ENCODE peak calls at places on chromosomes 11 and 22, in four cellular contexts. C is HFF-Myc, D is fibroblast of lung, T is psoas muscle. X is an unnamed sample.

GRCh38 chr22:22748297-22748743 is 103.9 kb downstream of the GGTLC2 start:
- DNase-seq in C (no peak), D (peak), T (peak), X (peak)

GRCh38 chr11:30316237-30316636 is 6.7 kb upstream of the ARL14EP start:
- DNase-seq in C (no peak), D (no peak), T (no peak), X (no peak)

GRCh38 chr11:68340003-68340767 is 27.8 kb downstream of the LRP5 start:
- DNase-seq in C (no peak), D (no peak), T (no peak), X (no peak)

GRCh38 chr22:44726439-44726838 is 24.4 kb downstream of the PRR5 start:
- DNase-seq in C (no peak), D (no peak), T (no peak), X (no peak)

GRCh38 chr11:67504023-67504949 is 877 bp downstream of the PITPNM1 start:
- DNase-seq in C (no peak), D (peak), T (no peak), X (peak)

GRCh38 chr11:73383249-73384126 is 7.3 kb downstream of the RELT start:
- DNase-seq in C (no peak), D (peak), T (no peak), X (no peak)

GRCh38 chr11:43685483-43685882 is 4.9 kb downstream of the HSD17B12 start:
- DNase-seq in C (no peak), D (peak), T (no peak), X (peak)

GRCh38 chr11:120432056-120433018 is 79.2 kb upstream of the GRIK4 start:
- DNase-seq in C (peak), D (peak), T (no peak), X (peak)

GRCh38 chr11:33687733-33688479 is 12.7 kb downstream of the C11orf91 start:
- DNase-seq in C (peak), D (peak), T (no peak), X (peak)

GRCh38 chr22:24583221-24583971 is 9.5 kb downstream of the LRRC75B start:
- DNase-seq in C (no peak), D (peak), T (no peak), X (peak)

GRCh38 chr11:16912607-16913006 is 101.6 kb downstream of the PLEKHA7 start:
- DNase-seq in C (no peak), D (no peak), T (no peak), X (no peak)

GRCh38 chr22:49411236-49411635 is 416.4 kb downstream of the BRD1 start:
- DNase-seq in C (no peak), D (no peak), T (no peak), X (no peak)

GRCh38 chr22:48845356-48845936 is 982.2 kb downstream of the BRD1 start:
- DNase-seq in C (no peak), D (no peak), T (no peak), X (no peak)

GRCh38 chr11:66419825-66420224 is 1.0 kb upstream of the NPAS4 start:
- DNase-seq in C (no peak), D (no peak), T (no peak), X (no peak)

GRCh38 chr11:27329867-27330632 is 33.0 kb downstream of the CCDC34 start:
- DNase-seq in C (no peak), D (no peak), T (no peak), X (peak)

GRCh38 chr11:110679323-110679980 is 32.8 kb downstream of the ARHGAP20 start:
- DNase-seq in C (no peak), D (peak), T (no peak), X (peak)

GRCh38 chr11:110787680-110788079 is 75.4 kb upstream of the ARHGAP20 start:
- DNase-seq in C (no peak), D (no peak), T (no peak), X (no peak)

GRCh38 chr22:35712672-35713071 is 5.0 kb upstream of the APOL5 start:
- DNase-seq in C (no peak), D (no peak), T (no peak), X (no peak)

GRCh38 chr22:39209756-39210155 is 35.0 kb downstream of the PDGFB start:
- DNase-seq in C (no peak), D (no peak), T (no peak), X (no peak)
- TF ChIP-seq CTCF in C (no peak), D (no peak), T (no peak), X (no peak)

GRCh38 chr22:38843716-38844660 is at the start of gene NPTXR:
- DNase-seq in C (no peak), D (peak), T (peak), X (peak)
- H3K4me3 ChIP-seq in C (no peak), D (no peak), T (peak), X (peak)

GRCh38 chr11:82818399-82819043 is 81.7 kb downstream of the PRCP start:
- DNase-seq in C (no peak), D (no peak), T (no peak), X (no peak)
- TF ChIP-seq CTCF in C (no peak), D (no peak), T (no peak), X (no peak)

GRCh38 chr11:126654886-126655806 is 299.7 kb downstream of the ST3GAL4 start:
- DNase-seq in C (no peak), D (no peak), T (no peak), X (no peak)
- H3K4me3 ChIP-seq in C (no peak), D (no peak), T (no peak), X (no peak)

X was measured in fibroblast of villous mesenchyme.